ENCODE peak calls at places on chromosomes 2 and 18, in six cellular contexts. T is endodermal cell, P is cardiac muscle cell, S is GM12878, Y is IMR-90, Q is ovary. M is an unnamed sample.

GRCh38 chr18:64037812-64038414 is 68.0 kb downstream of the SERPINB8 start:
- DNase-seq in T (no peak), S (no peak), P (peak), Q (no peak), Y (peak), M (no peak)

GRCh38 chr18:77114564-77115391 is 17.8 kb downstream of the MBP start:
- DNase-seq in Y (peak), Q (peak), T (peak), S (no peak), P (peak), M (peak)

GRCh38 chr2:182866095-182866460 is 359 bp downstream of the FRZB start:
- DNase-seq in Y (no peak), Q (peak), T (peak), P (peak), S (no peak), M (no peak)

GRCh38 chr2:88067189-88067588 is 436 bp upstream of the SMYD1 start:
- DNase-seq in Y (no peak), Q (no peak), T (no peak), S (no peak), P (no peak), M (no peak)

GRCh38 chr2:240930631-240931318 is 24.6 kb downstream of the CROCC2 start:
- DNase-seq in Y (no peak), T (peak), Q (peak), P (no peak), S (no peak), M (no peak)

GRCh38 chr2:207786956-207787516 is 17.3 kb upstream of the FZD5 start:
- DNase-seq in T (no peak), S (no peak), P (no peak), Q (no peak), Y (no peak), M (no peak)

GRCh38 chr2:128809256-128809636 is 490.6 kb upstream of the HS6ST1 start:
- DNase-seq in T (no peak), P (peak), S (no peak), Y (peak), Q (no peak), M (no peak)

GRCh38 chr2:172370821-172371455 is 56.4 kb upstream of the ITGA6 start:
- DNase-seq in Q (no peak), P (no peak), Y (no peak), T (no peak), S (no peak), M (no peak)

GRCh38 chr2:165499131-165499530 is 29.6 kb downstream of the CSRNP3 start:
- DNase-seq in Y (no peak), T (no peak), Q (no peak), P (no peak), S (no peak), M (no peak)

GRCh38 chr18:61334491-61334850 is 1.2 kb downstream of the CDH20 start:
- DNase-seq in Y (no peak), T (no peak), P (peak), Q (no peak), S (no peak), M (no peak)
- H3K4me3 ChIP-seq in Y (no peak), T (peak), P (peak), Q (no peak), S (no peak), M (peak)

GRCh38 chr2:34112161-34112560 is 513.1 kb upstream of the FAM98A start:
- DNase-seq in Y (no peak), T (no peak), S (no peak), Q (no peak), P (no peak), M (no peak)
- H3K27ac ChIP-seq in Y (no peak), T (no peak), S (no peak), Q (no peak), P (no peak), M (no peak)

DNA sequence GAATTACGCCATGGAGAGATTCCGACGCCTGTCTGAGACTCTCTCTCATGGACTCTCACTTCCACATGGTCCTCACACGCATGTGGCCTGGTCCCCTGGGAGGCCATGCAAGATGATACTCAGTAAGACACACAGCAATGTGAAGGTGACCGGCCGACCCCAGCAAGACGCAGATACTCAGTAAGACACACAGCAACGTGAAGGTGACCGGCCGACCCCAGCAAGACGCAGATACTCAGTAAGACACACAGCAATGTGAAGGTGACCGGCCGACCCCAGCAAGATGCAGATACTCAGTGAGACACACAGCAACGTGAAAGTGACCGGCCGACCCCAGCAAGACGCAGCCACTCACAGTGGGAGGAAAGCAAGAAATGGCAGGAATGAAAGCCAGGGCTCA is 400.8 kb upstream of the MYT1L start:
- DNase-seq in Y (no peak), T (no peak), P (no peak), S (no peak), Q (no peak), M (no peak)
- TF ChIP-seq CTCF in Y (no peak), T (no peak), P (no peak), S (no peak), Q (no peak), M (no peak)

GRCh38 chr2:234951386-234952269 is at the start of gene SH3BP4:
- DNase-seq in Y (peak), P (peak), Q (peak), S (no peak), T (peak), M (peak)

GRCh38 chr2:234954551-234954992 is 2.8 kb downstream of the SH3BP4 start:
- DNase-seq in T (peak), Y (peak), Q (peak), S (no peak), P (peak), M (no peak)

GRCh38 chr2:234955091-234955511 is 3.3 kb downstream of the SH3BP4 start:
- DNase-seq in Q (no peak), Y (no peak), T (peak), P (no peak), S (no peak), M (peak)

GRCh38 chr2:234952270-234953115 is 676 bp downstream of the SH3BP4 start:
- DNase-seq in P (no peak), Q (peak), T (peak), S (no peak), Y (no peak), M (no peak)

DNA sequence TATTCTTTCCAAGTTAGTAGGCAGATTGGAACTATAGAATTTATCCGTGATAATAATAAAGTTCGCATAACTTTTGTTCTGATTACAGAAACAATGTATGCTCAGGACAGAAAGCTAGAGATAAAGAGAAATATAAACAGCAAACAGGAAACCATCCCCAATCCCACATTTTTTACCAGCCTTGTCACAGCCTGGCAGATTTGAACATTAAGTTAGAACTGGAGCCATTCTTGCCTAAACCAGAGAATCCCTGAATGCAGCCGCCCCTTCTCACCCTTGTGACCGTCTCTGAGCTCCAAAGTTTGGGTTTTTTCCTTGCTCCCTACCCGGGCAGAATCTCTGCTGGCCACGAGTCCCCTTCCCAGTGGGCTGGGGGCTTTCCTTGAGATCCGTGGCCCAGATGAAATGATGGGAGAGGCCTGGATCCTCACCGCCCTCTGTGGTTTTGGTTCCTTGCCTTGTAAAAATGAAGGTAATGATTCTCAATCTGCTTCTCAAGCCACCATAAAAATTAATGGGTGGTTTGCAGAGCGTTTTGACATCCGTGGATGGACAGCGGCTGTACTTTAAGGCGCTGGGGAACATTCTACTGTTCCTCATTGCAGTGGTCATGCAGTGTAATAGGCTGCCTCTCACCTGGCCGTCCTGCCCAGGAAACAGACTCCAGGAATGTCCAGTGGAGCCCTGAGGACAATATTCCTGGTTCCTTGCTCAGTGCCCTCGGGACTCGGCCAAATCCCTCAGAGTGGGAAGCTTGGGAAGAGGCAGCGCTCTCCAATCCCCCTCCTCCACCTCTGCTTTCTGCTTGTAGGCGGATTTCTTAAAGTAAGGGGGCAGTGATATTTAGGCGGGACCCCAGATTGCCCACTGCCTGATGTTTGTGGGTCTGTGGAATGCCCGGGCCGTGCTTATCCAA is 1.6 kb downstream of the SH3BP4 start:
- DNase-seq in Y (no peak), P (peak), T (peak), S (no peak), Q (no peak), M (no peak)
- H3K4me3 ChIP-seq in Y (peak), P (peak), T (peak), S (no peak), Q (peak), M (peak)

GRCh38 chr18:61851279-61851678 is 41.5 kb downstream of the RNF152 start:
- DNase-seq in T (no peak), Q (no peak), P (no peak), Y (no peak), S (no peak), M (no peak)

GRCh38 chr18:61847164-61847791 is 45.5 kb downstream of the RNF152 start:
- DNase-seq in S (peak), Y (no peak), P (no peak), Q (no peak), T (no peak), M (no peak)

GRCh38 chr18:61852496-61852895 is 40.3 kb downstream of the RNF152 start:
- DNase-seq in T (no peak), P (no peak), Q (no peak), Y (no peak), S (no peak), M (no peak)

GRCh38 chr18:61851940-61852451 is 40.8 kb downstream of the RNF152 start:
- DNase-seq in Y (peak), T (no peak), P (peak), S (no peak), Q (no peak), M (peak)

DNA sequence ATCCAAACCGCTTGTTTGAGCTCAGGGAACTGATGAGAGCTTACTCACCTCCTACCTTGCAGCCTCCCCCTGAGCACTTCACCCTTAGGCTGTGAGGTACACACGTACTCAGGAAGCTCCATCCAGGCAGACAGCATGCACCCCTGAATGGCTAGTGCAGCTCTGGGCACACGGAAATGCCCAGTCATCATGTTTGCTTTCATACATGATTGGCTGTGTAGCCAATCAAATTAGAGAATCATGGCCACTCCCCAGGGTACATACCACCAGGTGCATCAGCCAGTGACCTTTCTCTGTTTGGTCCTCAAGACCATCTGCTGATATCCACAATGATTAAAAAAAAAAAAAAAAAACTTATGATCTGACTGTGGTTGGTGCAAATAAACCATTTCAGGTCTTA is 42.1 kb downstream of the RNF152 start:
- DNase-seq in T (no peak), S (no peak), Q (no peak), P (no peak), Y (no peak), M (no peak)
- H3K27ac ChIP-seq in T (no peak), S (no peak), Q (no peak), P (no peak), Y (no peak), M (peak)

GRCh38 chr2:39118786-39119499 is 1.9 kb downstream of the SOS1 start:
- DNase-seq in S (no peak), P (peak), T (no peak), Q (no peak), Y (no peak), M (no peak)

GRCh38 chr2:39119732-39120520 is 925 bp downstream of the SOS1 start:
- DNase-seq in Q (peak), T (peak), P (peak), Y (peak), S (no peak), M (peak)

GRCh38 chr2:39121523-39122063 is 742 bp upstream of the SOS1 start:
- DNase-seq in S (no peak), Y (no peak), Q (no peak), T (no peak), P (peak), M (no peak)

GRCh38 chr2:39120521-39120770 is 405 bp downstream of the SOS1 start:
- DNase-seq in T (no peak), S (no peak), P (no peak), Y (no peak), Q (no peak), M (no peak)

DNA sequence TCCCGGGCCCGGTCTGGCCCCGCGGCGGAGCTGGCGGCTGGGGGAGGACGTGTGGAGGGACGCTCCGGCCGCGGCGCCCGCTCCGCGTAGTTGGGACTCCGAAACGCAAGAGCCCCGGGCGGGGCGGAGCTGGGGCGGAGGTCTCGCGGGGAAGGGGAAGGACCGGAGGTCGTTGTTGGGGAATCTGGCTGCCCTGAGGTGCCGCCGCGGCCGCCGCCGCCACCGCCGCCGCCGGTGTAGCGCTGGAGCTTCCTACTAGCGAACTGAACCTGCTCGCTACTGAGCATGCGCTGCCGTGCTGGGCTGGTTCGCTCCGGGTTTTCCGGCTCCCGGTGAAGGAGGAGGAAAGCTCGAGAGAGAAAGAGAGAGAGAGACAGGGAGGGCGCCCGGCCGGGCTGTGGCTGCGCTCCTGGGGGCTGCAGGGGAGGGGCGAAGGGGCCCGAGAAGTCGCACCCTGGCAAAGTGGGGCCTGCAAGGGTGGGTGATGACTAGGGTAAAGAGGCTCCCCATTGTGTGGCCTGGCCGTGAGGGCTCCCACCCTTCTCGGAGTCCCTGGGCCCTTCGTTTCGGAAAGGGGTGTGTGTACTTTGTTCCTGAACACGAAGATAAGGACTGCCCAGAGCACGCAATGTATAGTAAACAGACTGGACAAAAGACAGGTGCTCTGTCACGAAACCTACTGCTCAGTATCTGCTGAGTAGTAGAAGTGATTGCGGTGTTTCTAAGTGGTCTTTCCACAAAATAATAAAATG is at the start of gene SOS1:
- DNase-seq in T (peak), Y (peak), P (peak), S (peak), Q (peak), M (peak)
- TF ChIP-seq CTCF in T (no peak), Y (no peak), P (no peak), S (no peak), Q (no peak), M (no peak)

M was measured in coronary artery.